ENCODE peak calls at places on chromosomes 7 and 10, in seven cellular contexts. One of them, this sample, is unnamed.
A peak's percentile ranks its signal among the peaks of the same experiment; 100 is the strongest.

GRCh38 chr7:93551931-93552330 is 22.6 kb downstream of the CALCR start:
- DNase-seq in transverse colon: no peak
- DNase-seq in activated CD4-positive, CD25-positive, alpha-beta regulatory T cell: no peak
- DNase-seq in frontal cortex: no peak
- DNase-seq in OCI-LY7: no peak
- DNase-seq in ACHN: no peak
- DNase-seq in effector memory CD8-positive, alpha-beta T cell: no peak
- DNase-seq in this sample: no peak

GRCh38 chr10:129689681-129690080 is 222.6 kb downstream of the MGMT start:
- DNase-seq in transverse colon: no peak
- DNase-seq in activated CD4-positive, CD25-positive, alpha-beta regulatory T cell: no peak
- DNase-seq in frontal cortex: no peak
- DNase-seq in OCI-LY7: no peak
- DNase-seq in ACHN: no peak
- DNase-seq in effector memory CD8-positive, alpha-beta T cell: no peak
- DNase-seq in this sample: no peak

GRCh38 chr10:73771722-73772279 is 10.0 kb upstream of the CHCHD1 start:
- DNase-seq in transverse colon: peak; percentile 87
- DNase-seq in activated CD4-positive, CD25-positive, alpha-beta regulatory T cell: no peak
- DNase-seq in frontal cortex: peak; percentile 27
- DNase-seq in OCI-LY7: peak; percentile 64
- DNase-seq in ACHN: peak; percentile 84
- DNase-seq in effector memory CD8-positive, alpha-beta T cell: no peak
- DNase-seq in this sample: peak; percentile 46

GRCh38 chr10:12705943-12706342 is 295.6 kb downstream of the CCDC3 start:
- DNase-seq in transverse colon: no peak
- DNase-seq in activated CD4-positive, CD25-positive, alpha-beta regulatory T cell: no peak
- DNase-seq in frontal cortex: no peak
- DNase-seq in OCI-LY7: no peak
- DNase-seq in ACHN: peak; percentile 50
- DNase-seq in effector memory CD8-positive, alpha-beta T cell: no peak
- DNase-seq in this sample: no peak

GRCh38 chr7:136865236-136865635 is 3.2 kb upstream of the CHRM2 start:
- DNase-seq in transverse colon: no peak
- DNase-seq in activated CD4-positive, CD25-positive, alpha-beta regulatory T cell: no peak
- DNase-seq in frontal cortex: no peak
- DNase-seq in OCI-LY7: no peak
- DNase-seq in ACHN: no peak
- DNase-seq in effector memory CD8-positive, alpha-beta T cell: no peak
- DNase-seq in this sample: no peak

GRCh38 chr10:11578802-11579255 is 32.6 kb downstream of the USP6NL start:
- DNase-seq in transverse colon: no peak
- DNase-seq in activated CD4-positive, CD25-positive, alpha-beta regulatory T cell: no peak
- DNase-seq in frontal cortex: no peak
- DNase-seq in OCI-LY7: no peak
- DNase-seq in ACHN: no peak
- DNase-seq in effector memory CD8-positive, alpha-beta T cell: no peak
- DNase-seq in this sample: no peak

GRCh38 chr10:126104767-126105166 is 208.4 kb downstream of the FANK1 start:
- DNase-seq in transverse colon: no peak
- DNase-seq in activated CD4-positive, CD25-positive, alpha-beta regulatory T cell: no peak
- DNase-seq in frontal cortex: no peak
- DNase-seq in OCI-LY7: no peak
- DNase-seq in ACHN: no peak
- DNase-seq in effector memory CD8-positive, alpha-beta T cell: no peak
- DNase-seq in this sample: peak; percentile 94

GRCh38 chr10:113034008-113034407 is 84.0 kb downstream of the TCF7L2 start:
- DNase-seq in transverse colon: no peak
- DNase-seq in activated CD4-positive, CD25-positive, alpha-beta regulatory T cell: no peak
- DNase-seq in frontal cortex: no peak
- DNase-seq in OCI-LY7: no peak
- DNase-seq in ACHN: no peak
- DNase-seq in effector memory CD8-positive, alpha-beta T cell: no peak
- DNase-seq in this sample: peak; percentile 37

GRCh38 chr7:128830231-128831177 is at the start of gene FLNC:
- DNase-seq in transverse colon: peak; percentile 43
- DNase-seq in activated CD4-positive, CD25-positive, alpha-beta regulatory T cell: no peak
- DNase-seq in frontal cortex: no peak
- DNase-seq in OCI-LY7: no peak
- DNase-seq in ACHN: peak; percentile 81
- DNase-seq in effector memory CD8-positive, alpha-beta T cell: peak; percentile 21
- DNase-seq in this sample: peak; percentile 26

GRCh38 chr7:107387077-107387476 is 82.8 kb upstream of the GPR22 start:
- DNase-seq in transverse colon: no peak
- DNase-seq in activated CD4-positive, CD25-positive, alpha-beta regulatory T cell: no peak
- DNase-seq in frontal cortex: no peak
- DNase-seq in OCI-LY7: no peak
- DNase-seq in ACHN: no peak
- DNase-seq in effector memory CD8-positive, alpha-beta T cell: no peak
- DNase-seq in this sample: no peak

GRCh38 chr10:30233186-30233958 is 115.7 kb downstream of the MTPAP start:
- DNase-seq in transverse colon: no peak
- DNase-seq in activated CD4-positive, CD25-positive, alpha-beta regulatory T cell: no peak
- DNase-seq in frontal cortex: no peak
- DNase-seq in OCI-LY7: no peak
- DNase-seq in ACHN: no peak
- DNase-seq in effector memory CD8-positive, alpha-beta T cell: no peak
- DNase-seq in this sample: no peak

GRCh38 chr10:79475877-79476276 is 30.5 kb upstream of the ZCCHC24 start:
- DNase-seq in transverse colon: no peak
- DNase-seq in activated CD4-positive, CD25-positive, alpha-beta regulatory T cell: no peak
- DNase-seq in frontal cortex: no peak
- DNase-seq in OCI-LY7: no peak
- DNase-seq in ACHN: no peak
- DNase-seq in effector memory CD8-positive, alpha-beta T cell: no peak
- DNase-seq in this sample: no peak